ENCODE peak calls at places on chromosomes 7 and 10, in seven cellular contexts. One of them, this sample, is unnamed.
A peak's percentile ranks its signal among the peaks of the same experiment; 100 is the strongest.

GRCh38 chr7:9029671-9030070 is 596.3 kb downstream of the NXPH1 start:
- DNase-seq in T-cell: no peak
- DNase-seq in T-helper 2 cell: no peak
- DNase-seq in GM04504: no peak
- DNase-seq in activated CD4-positive, alpha-beta T cell treated with anti-CD3 and anti-CD28 coated beads, Interleukin-2, amount 50 U/mL, for 4 hours: no peak
- DNase-seq in AG09309: no peak
- DNase-seq in myocyte: no peak
- DNase-seq in this sample: peak; percentile 66

GRCh38 chr10:113305871-113306270 is 247.0 kb upstream of the HABP2 start:
- DNase-seq in activated CD4-positive, alpha-beta T cell treated with anti-CD3 and anti-CD28 coated beads, Interleukin-2, amount 50 U/mL, for 4 hours: no peak
- DNase-seq in T-cell: no peak
- DNase-seq in AG09309: no peak
- DNase-seq in T-helper 2 cell: no peak
- DNase-seq in GM04504: no peak
- DNase-seq in myocyte: no peak
- DNase-seq in this sample: no peak

GRCh38 chr10:106515206-106515790 is 649.2 kb downstream of the SORCS1 start:
- DNase-seq in T-cell: no peak
- DNase-seq in activated CD4-positive, alpha-beta T cell treated with anti-CD3 and anti-CD28 coated beads, Interleukin-2, amount 50 U/mL, for 4 hours: no peak
- DNase-seq in AG09309: no peak
- DNase-seq in myocyte: no peak
- DNase-seq in T-helper 2 cell: no peak
- DNase-seq in GM04504: no peak
- DNase-seq in this sample: no peak

GRCh38 chr10:100670828-100671479 is 74.4 kb upstream of the PAX2 start:
- DNase-seq in activated CD4-positive, alpha-beta T cell treated with anti-CD3 and anti-CD28 coated beads, Interleukin-2, amount 50 U/mL, for 4 hours: peak; percentile 42
- DNase-seq in myocyte: no peak
- DNase-seq in AG09309: no peak
- DNase-seq in GM04504: no peak
- DNase-seq in T-helper 2 cell: no peak
- DNase-seq in T-cell: peak; percentile 35
- DNase-seq in this sample: no peak

GRCh38 chr7:16528520-16528919 is 1.9 kb downstream of the LRRC72 start:
- DNase-seq in AG09309: no peak
- DNase-seq in T-helper 2 cell: no peak
- DNase-seq in myocyte: no peak
- DNase-seq in GM04504: no peak
- DNase-seq in T-cell: no peak
- DNase-seq in activated CD4-positive, alpha-beta T cell treated with anti-CD3 and anti-CD28 coated beads, Interleukin-2, amount 50 U/mL, for 4 hours: no peak
- DNase-seq in this sample: no peak

GRCh38 chr10:34906021-34906965 is 91.2 kb upstream of the PARD3 start:
- DNase-seq in AG09309: no peak
- DNase-seq in GM04504: no peak
- DNase-seq in T-helper 2 cell: no peak
- DNase-seq in activated CD4-positive, alpha-beta T cell treated with anti-CD3 and anti-CD28 coated beads, Interleukin-2, amount 50 U/mL, for 4 hours: no peak
- DNase-seq in T-cell: no peak
- DNase-seq in myocyte: no peak
- DNase-seq in this sample: no peak

GRCh38 chr7:45683556-45684148 is 109.5 kb downstream of the ADCY1 start:
- DNase-seq in activated CD4-positive, alpha-beta T cell treated with anti-CD3 and anti-CD28 coated beads, Interleukin-2, amount 50 U/mL, for 4 hours: no peak
- DNase-seq in T-helper 2 cell: no peak
- DNase-seq in GM04504: no peak
- DNase-seq in AG09309: no peak
- DNase-seq in T-cell: no peak
- DNase-seq in myocyte: no peak
- DNase-seq in this sample: no peak

GRCh38 chr7:96182424-96183158 is 139.3 kb downstream of the SLC25A13 start:
- DNase-seq in myocyte: no peak
- DNase-seq in T-cell: no peak
- DNase-seq in T-helper 2 cell: no peak
- DNase-seq in AG09309: no peak
- DNase-seq in GM04504: no peak
- DNase-seq in activated CD4-positive, alpha-beta T cell treated with anti-CD3 and anti-CD28 coated beads, Interleukin-2, amount 50 U/mL, for 4 hours: no peak
- DNase-seq in this sample: no peak

GRCh38 chr7:36082216-36082615 is 70.8 kb upstream of the EEPD1 start:
- DNase-seq in myocyte: no peak
- DNase-seq in AG09309: no peak
- DNase-seq in T-cell: no peak
- DNase-seq in T-helper 2 cell: no peak
- DNase-seq in GM04504: no peak
- DNase-seq in activated CD4-positive, alpha-beta T cell treated with anti-CD3 and anti-CD28 coated beads, Interleukin-2, amount 50 U/mL, for 4 hours: no peak
- DNase-seq in this sample: no peak

GRCh38 chr10:110471566-110472139 is 26.1 kb upstream of the DUSP5 start:
- DNase-seq in activated CD4-positive, alpha-beta T cell treated with anti-CD3 and anti-CD28 coated beads, Interleukin-2, amount 50 U/mL, for 4 hours: no peak
- DNase-seq in GM04504: no peak
- DNase-seq in T-cell: no peak
- DNase-seq in myocyte: no peak
- DNase-seq in T-helper 2 cell: no peak
- DNase-seq in AG09309: no peak
- DNase-seq in this sample: no peak

GRCh38 chr7:28953628-28954027 is 4.5 kb downstream of the TRIL start:
- DNase-seq in myocyte: peak; percentile 90
- DNase-seq in T-cell: no peak
- DNase-seq in T-helper 2 cell: no peak
- DNase-seq in AG09309: no peak
- DNase-seq in activated CD4-positive, alpha-beta T cell treated with anti-CD3 and anti-CD28 coated beads, Interleukin-2, amount 50 U/mL, for 4 hours: no peak
- DNase-seq in GM04504: no peak
- DNase-seq in this sample: no peak

GRCh38 chr10:60661627-60662026 is 116.7 kb upstream of the CDK1 start:
- DNase-seq in T-helper 2 cell: no peak
- DNase-seq in AG09309: peak; percentile 28
- DNase-seq in activated CD4-positive, alpha-beta T cell treated with anti-CD3 and anti-CD28 coated beads, Interleukin-2, amount 50 U/mL, for 4 hours: no peak
- DNase-seq in T-cell: no peak
- DNase-seq in myocyte: no peak
- DNase-seq in GM04504: peak; percentile 19
- DNase-seq in this sample: no peak